ENCODE peak calls at places on chromosomes 7 and 10, in six cellular contexts. D is NCI-H1105; M is Ammon's horn; T is activated effector memory CD4-positive, alpha-beta T cell treated with anti-CD3 and anti-CD28 coated beads, Interleukin-2, amount 50 U/mL, for 16 hours; K is nucleus accumbens; A is NCI-H1694. Q is an unnamed sample.

GRCh38 chr7:12866237-12866636 is 178.8 kb downstream of the ARL4A start:
- DNase-seq in D (no peak), M (no peak), T (no peak), K (no peak), A (no peak), Q (no peak)

GRCh38 chr10:93515963-93516450 is 19.6 kb downstream of the CEP55 start:
- DNase-seq in D (no peak), M (no peak), T (no peak), K (no peak), A (no peak), Q (no peak)

GRCh38 chr10:78551184-78552005 is 517.4 kb upstream of the ZMIZ1 start:
- DNase-seq in D (no peak), M (no peak), T (no peak), K (no peak), A (no peak), Q (no peak)

GRCh38 chr7:3439333-3440030 is 138.4 kb downstream of the SDK1 start:
- DNase-seq in D (no peak), M (no peak), T (no peak), K (no peak), A (no peak), Q (no peak)

GRCh38 chr10:3712707-3713106 is 72.3 kb downstream of the KLF6 start:
- DNase-seq in D (no peak), M (no peak), T (no peak), K (no peak), A (no peak), Q (no peak)

GRCh38 chr7:29285861-29286260 is 91.3 kb downstream of the CHN2 start:
- DNase-seq in D (no peak), M (no peak), T (no peak), K (no peak), A (no peak), Q (no peak)

GRCh38 chr7:128264477-128264876 is 23.4 kb downstream of the LEP start:
- DNase-seq in D (no peak), M (no peak), T (peak), K (no peak), A (no peak), Q (no peak)

GRCh38 chr7:16644624-16644986 is 949 bp downstream of the ANKMY2 start:
- DNase-seq in D (no peak), M (peak), T (peak), K (peak), A (no peak), Q (peak)

GRCh38 chr10:42556931-42557330 is 81.4 kb downstream of the ZNF33B start:
- DNase-seq in D (no peak), M (no peak), T (no peak), K (no peak), A (no peak), Q (no peak)

GRCh38 chr7:136133491-136133990 is 156.4 kb upstream of the MTPN start:
- DNase-seq in D (no peak), M (no peak), T (no peak), K (no peak), A (no peak), Q (no peak)

GRCh38 chr7:84790873-84791272 is 396.0 kb downstream of the SEMA3D start:
- DNase-seq in D (no peak), M (no peak), T (no peak), K (no peak), A (no peak), Q (no peak)

GRCh38 chr10:70404906-70405824 is 1.2 kb downstream of the EIF4EBP2 start:
- DNase-seq in D (no peak), M (peak), T (peak), K (peak), A (no peak), Q (peak)

GRCh38 chr10:62058896-62059423 is 157.5 kb downstream of the ARID5B start:
- DNase-seq in D (no peak), M (no peak), T (no peak), K (no peak), A (no peak), Q (no peak)

GRCh38 chr7:142511801-142512200 is 237.5 kb upstream of the PRSS1 start:
- DNase-seq in D (no peak), M (no peak), T (no peak), K (no peak), A (no peak), Q (no peak)

GRCh38 chr7:94395141-94396041 is 696 bp downstream of the COL1A2 start:
- DNase-seq in D (no peak), M (peak), T (no peak), K (no peak), A (peak), Q (no peak)

GRCh38 chr10:69674786-69675185 is 44.7 kb downstream of the FAM241B start:
- DNase-seq in D (no peak), M (no peak), T (no peak), K (no peak), A (no peak), Q (no peak)

GRCh38 chr10:34121974-34122282 is 693.2 kb downstream of the PARD3 start:
- DNase-seq in D (no peak), M (no peak), T (no peak), K (no peak), A (no peak), Q (no peak)

GRCh38 chr7:83599131-83599530 is 49.8 kb downstream of the SEMA3E start:
- DNase-seq in D (no peak), M (no peak), T (no peak), K (no peak), A (no peak), Q (no peak)

GRCh38 chr10:91378061-91378460 is 32.1 kb upstream of the HECTD2 start:
- DNase-seq in D (no peak), M (no peak), T (no peak), K (no peak), A (no peak), Q (no peak)

GRCh38 chr10:74976565-74976964 is 134.9 kb upstream of the SAMD8 start:
- DNase-seq in D (no peak), M (no peak), T (no peak), K (no peak), A (no peak), Q (no peak)

GRCh38 chr7:27128034-27128433 is 2.5 kb downstream of the HOXA4 start:
- DNase-seq in D (no peak), M (no peak), T (no peak), K (no peak), A (no peak), Q (no peak)

GRCh38 chr7:157358753-157359096 is 21.9 kb downstream of the DNAJB6 start:
- DNase-seq in D (no peak), M (no peak), T (peak), K (no peak), A (no peak), Q (no peak)

GRCh38 chr10:4431114-4431862 is 394.7 kb upstream of the AKR1E2 start:
- DNase-seq in D (no peak), M (no peak), T (no peak), K (no peak), A (no peak), Q (no peak)

GRCh38 chr7:130900471-130901076 is 166.6 kb upstream of the KLF14 start:
- DNase-seq in D (no peak), M (no peak), T (no peak), K (no peak), A (no peak), Q (no peak)

Q was measured in cerebellum.